ENCODE peak calls at places on chromosomes 5 and 9, in four cellular contexts. O is HCT116, X is astrocyte of the spinal cord, G is IMR-90. R is an unnamed sample.

GRCh38 chr9:5278486-5278885 is 26.0 kb downstream of the RLN2 start:
- DNase-seq in O (no peak), G (no peak), X (no peak), R (no peak)

GRCh38 chr9:35618854-35619799 is 914 bp upstream of the CD72 start:
- DNase-seq in O (no peak), G (peak), X (no peak), R (no peak)

GRCh38 chr5:54936201-54936600 is 49.2 kb downstream of the ESM1 start:
- DNase-seq in X (no peak), G (no peak), O (no peak), R (no peak)

GRCh38 chr5:164235176-164235914 is 729.9 kb downstream of the MAT2B start:
- DNase-seq in X (peak), O (no peak), G (peak), R (peak)

GRCh38 chr5:9059920-9060691 is 485.8 kb downstream of the SEMA5A start:
- DNase-seq in G (peak), X (peak), O (no peak), R (peak)

GRCh38 chr9:85741112-85741874 is 461 bp downstream of the AGTPBP1 start:
- DNase-seq in G (peak), X (no peak), O (no peak), R (peak)

GRCh38 chr5:67375606-67376005 is 179.0 kb upstream of the CD180 start:
- DNase-seq in X (no peak), O (no peak), G (no peak), R (no peak)

GRCh38 chr5:98570661-98571181 is 202.7 kb upstream of the RGMB start:
- DNase-seq in X (peak), G (peak), O (no peak), R (no peak)

GRCh38 chr9:34037626-34038025 is 11.1 kb downstream of the UBAP2 start:
- DNase-seq in G (no peak), O (no peak), X (no peak), R (no peak)

GRCh38 chr5:35754481-35754880 is 102.2 kb upstream of the IL7R start:
- DNase-seq in X (no peak), G (no peak), O (no peak), R (no peak)

GRCh38 chr5:106658150-106658549 is 1012.6 kb downstream of the EFNA5 start:
- DNase-seq in X (no peak), O (no peak), G (no peak), R (peak)

GRCh38 chr5:173880306-173880985 is 7.7 kb upstream of the CPEB4 start:
- DNase-seq in X (peak), O (no peak), G (peak), R (peak)

GRCh38 chr5:134594797-134595457 is 37.7 kb downstream of the SAR1B start:
- DNase-seq in G (no peak), O (no peak), X (no peak), R (no peak)

DNA sequence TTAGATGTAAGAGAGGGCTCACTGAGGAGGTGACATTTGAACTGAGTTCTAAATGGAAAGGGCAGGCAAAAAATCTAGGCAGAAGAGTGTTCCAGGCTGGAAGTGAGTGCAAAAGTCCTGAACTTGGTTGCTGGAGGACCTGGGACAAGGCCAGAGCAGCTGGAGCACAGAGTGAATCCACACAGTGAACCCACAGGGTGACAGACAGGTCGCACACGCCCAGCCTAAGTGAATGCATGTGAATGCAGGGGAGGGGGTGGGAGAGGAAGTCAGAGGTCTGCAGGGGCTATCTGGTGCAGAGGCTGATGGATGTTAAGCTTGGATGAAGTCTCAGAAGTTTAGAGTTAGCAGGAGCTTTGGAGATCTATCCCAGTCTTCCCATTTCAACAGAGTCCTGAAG is 556 bp upstream of the TTF1 start:
- DNase-seq in G (no peak), O (no peak), X (no peak), R (no peak)
- H3K4me3 ChIP-seq in G (no peak), O (peak), X (peak), R (peak)

GRCh38 chr9:8649807-8650206 is 850.2 kb upstream of the DMAC1 start:
- DNase-seq in X (no peak), O (no peak), G (no peak), R (no peak)

GRCh38 chr9:8651126-8651525 is 851.5 kb upstream of the DMAC1 start:
- DNase-seq in X (no peak), O (no peak), G (no peak), R (no peak)

GRCh38 chr9:8653111-8653510 is 853.5 kb upstream of the DMAC1 start:
- DNase-seq in G (no peak), O (no peak), X (no peak), R (no peak)

GRCh38 chr9:8652282-8652681 is 852.7 kb upstream of the DMAC1 start:
- DNase-seq in G (no peak), X (no peak), O (no peak), R (no peak)

GRCh38 chr9:8651830-8652229 is 852.3 kb upstream of the DMAC1 start:
- DNase-seq in G (no peak), O (no peak), X (no peak), R (no peak)
- H3K4me3 ChIP-seq in G (no peak), O (no peak), X (no peak), R (no peak)

GRCh38 chr9:37046683-37047082 is 12.6 kb upstream of the PAX5 start:
- DNase-seq in X (no peak), O (no peak), G (no peak), R (no peak)
- H3K4me3 ChIP-seq in X (no peak), O (no peak), G (no peak), R (no peak)

DNA sequence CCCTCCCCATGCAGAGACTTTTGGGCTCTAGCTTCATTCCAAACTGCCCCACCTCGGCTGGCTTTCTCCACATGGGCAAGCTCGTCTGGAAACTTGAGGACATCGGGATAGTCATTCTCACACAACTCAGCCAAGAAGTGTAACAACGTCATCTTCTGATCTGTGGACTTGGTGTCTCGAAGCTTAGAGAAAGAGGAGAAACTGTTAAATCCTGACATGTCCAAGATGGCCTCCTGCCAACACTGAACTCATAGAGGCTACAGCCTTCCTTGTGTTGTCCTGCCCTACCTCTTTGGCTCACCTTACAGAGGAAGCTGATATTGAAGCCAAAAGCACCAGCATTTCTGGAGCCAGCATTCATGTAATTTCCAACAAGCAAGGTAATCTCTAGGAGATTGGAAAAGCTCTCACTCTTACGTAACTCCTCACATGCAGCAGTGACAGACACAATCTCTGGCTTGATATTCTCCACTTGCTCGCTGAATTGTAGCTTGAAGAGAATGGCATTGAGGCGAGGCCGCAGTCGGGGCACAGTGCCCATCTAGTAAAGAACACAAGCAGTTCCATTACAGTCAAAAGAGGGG is 39.6 kb downstream of the PCDHGC5 start:
- DNase-seq in G (peak), X (no peak), O (no peak), R (no peak)
- H3K4me3 ChIP-seq in G (no peak), X (no peak), O (no peak), R (no peak)